ENCODE peak calls at places on chromosomes 13 and 19, in five cellular contexts. D, Y, K, T and Z are unnamed samples.

GRCh38 chr19:17243854-17244617 is 1.7 kb downstream of the NR2F6 start:
- DNase-seq in T (peak; percentile 86), D (no peak), K (peak; percentile 50), Y (no peak), Z (no peak)

GRCh38 chr19:15498910-15499309 is 9.4 kb upstream of the CYP4F22 start:
- DNase-seq in Y (no peak), T (no peak), D (no peak), K (no peak), Z (no peak)

GRCh38 chr19:3606174-3606689 is 443 bp downstream of the TBXA2R start:
- DNase-seq in K (no peak), Y (no peak), D (no peak), T (no peak), Z (no peak)

GRCh38 chr19:2120821-2121220 is 24.1 kb downstream of the IZUMO4 start:
- DNase-seq in T (no peak), Y (no peak), D (no peak), K (no peak), Z (no peak)

GRCh38 chr13:46388308-46388707 is 1.3 kb upstream of the RUBCNL start:
- DNase-seq in D (no peak), Y (no peak), K (no peak), T (no peak), Z (no peak)

GRCh38 chr19:17718988-17719711 is at the start of gene MAP1S:
- DNase-seq in K (peak; percentile 24), Y (peak; percentile 35), D (peak; percentile 64), T (peak; percentile 75), Z (no peak)

GRCh38 chr19:49340069-49340864 is 5.1 kb downstream of the CD37 start:
- DNase-seq in D (peak; percentile 84), K (no peak), T (peak; percentile 83), Y (no peak), Z (no peak)

GRCh38 chr19:18442941-18443340 is 5.0 kb upstream of the ISYNA1 start:
- DNase-seq in Y (no peak), D (no peak), T (no peak), K (no peak), Z (no peak)

GRCh38 chr19:1651548-1652394 is 644 bp downstream of the TCF3 start:
- DNase-seq in K (peak; percentile 13), D (no peak), T (peak; percentile 68), Y (no peak), Z (no peak)

GRCh38 chr13:46355906-46356305 is 31.1 kb downstream of the RUBCNL start:
- DNase-seq in D (no peak), K (no peak), Y (no peak), T (no peak), Z (no peak)

GRCh38 chr19:12872941-12873890 is 8.0 kb downstream of the DNASE2 start:
- DNase-seq in T (peak; percentile 72), K (peak; percentile 57), D (no peak), Y (no peak), Z (no peak)